ENCODE peak calls at places on chromosomes 5 and 9, in five cellular contexts. One of them, this sample, is unnamed.

GRCh38 chr5:146878471-146879172 is at the start of gene PPP2R2B:
- DNase-seq in breast epithelium: no peak
- DNase-seq in HS-27A: no peak
- DNase-seq in smooth muscle cell of the brain vasculature: no peak
- DNase-seq in stimulated activated CD4-positive, alpha-beta T cell treated with anti-CD3 and anti-CD28 coated beads, Interleukin-4, amount 100 ng/mL, for 1 hour: peak
- DNase-seq in this sample: peak

GRCh38 chr9:10045598-10045997 is 567.2 kb downstream of the PTPRD start:
- DNase-seq in breast epithelium: no peak
- DNase-seq in stimulated activated CD4-positive, alpha-beta T cell treated with anti-CD3 and anti-CD28 coated beads, Interleukin-4, amount 100 ng/mL, for 1 hour: no peak
- DNase-seq in HS-27A: no peak
- DNase-seq in smooth muscle cell of the brain vasculature: no peak
- DNase-seq in this sample: no peak

GRCh38 chr9:76785501-76785900 is 21.3 kb downstream of the PCA3 start:
- DNase-seq in HS-27A: no peak
- DNase-seq in stimulated activated CD4-positive, alpha-beta T cell treated with anti-CD3 and anti-CD28 coated beads, Interleukin-4, amount 100 ng/mL, for 1 hour: no peak
- DNase-seq in smooth muscle cell of the brain vasculature: no peak
- DNase-seq in breast epithelium: no peak
- DNase-seq in this sample: no peak

GRCh38 chr5:134911285-134912215 is 6.6 kb downstream of the PCBD2 start:
- DNase-seq in stimulated activated CD4-positive, alpha-beta T cell treated with anti-CD3 and anti-CD28 coated beads, Interleukin-4, amount 100 ng/mL, for 1 hour: no peak
- DNase-seq in smooth muscle cell of the brain vasculature: no peak
- DNase-seq in HS-27A: no peak
- DNase-seq in breast epithelium: no peak
- DNase-seq in this sample: no peak

GRCh38 chr9:19486803-19487202 is 78.0 kb downstream of the ACER2 start:
- DNase-seq in breast epithelium: no peak
- DNase-seq in smooth muscle cell of the brain vasculature: no peak
- DNase-seq in HS-27A: no peak
- DNase-seq in stimulated activated CD4-positive, alpha-beta T cell treated with anti-CD3 and anti-CD28 coated beads, Interleukin-4, amount 100 ng/mL, for 1 hour: no peak
- DNase-seq in this sample: no peak

GRCh38 chr9:83281306-83282255 is 218.6 kb upstream of the RASEF start:
- DNase-seq in smooth muscle cell of the brain vasculature: no peak
- DNase-seq in stimulated activated CD4-positive, alpha-beta T cell treated with anti-CD3 and anti-CD28 coated beads, Interleukin-4, amount 100 ng/mL, for 1 hour: no peak
- DNase-seq in breast epithelium: peak
- DNase-seq in HS-27A: no peak
- DNase-seq in this sample: no peak

GRCh38 chr5:52073993-52074689 is 690.9 kb downstream of the ISL1 start:
- DNase-seq in stimulated activated CD4-positive, alpha-beta T cell treated with anti-CD3 and anti-CD28 coated beads, Interleukin-4, amount 100 ng/mL, for 1 hour: no peak
- DNase-seq in HS-27A: no peak
- DNase-seq in breast epithelium: no peak
- DNase-seq in smooth muscle cell of the brain vasculature: no peak
- DNase-seq in this sample: no peak

GRCh38 chr5:140175367-140176027 is 509 bp downstream of the CYSTM1 start:
- DNase-seq in stimulated activated CD4-positive, alpha-beta T cell treated with anti-CD3 and anti-CD28 coated beads, Interleukin-4, amount 100 ng/mL, for 1 hour: peak
- DNase-seq in breast epithelium: peak
- DNase-seq in HS-27A: no peak
- DNase-seq in smooth muscle cell of the brain vasculature: no peak
- DNase-seq in this sample: peak

GRCh38 chr9:105696219-105696793 is 2.0 kb downstream of the TMEM38B start:
- DNase-seq in stimulated activated CD4-positive, alpha-beta T cell treated with anti-CD3 and anti-CD28 coated beads, Interleukin-4, amount 100 ng/mL, for 1 hour: no peak
- DNase-seq in HS-27A: no peak
- DNase-seq in smooth muscle cell of the brain vasculature: no peak
- DNase-seq in breast epithelium: no peak
- DNase-seq in this sample: no peak

GRCh38 chr9:120388000-120388855 is 191.7 kb downstream of the CDK5RAP2 start:
- DNase-seq in HS-27A: no peak
- DNase-seq in breast epithelium: no peak
- DNase-seq in smooth muscle cell of the brain vasculature: no peak
- DNase-seq in stimulated activated CD4-positive, alpha-beta T cell treated with anti-CD3 and anti-CD28 coated beads, Interleukin-4, amount 100 ng/mL, for 1 hour: no peak
- DNase-seq in this sample: no peak

GRCh38 chr5:54347221-54347865 is 37.0 kb upstream of the ARL15 start:
- DNase-seq in HS-27A: no peak
- DNase-seq in breast epithelium: no peak
- DNase-seq in stimulated activated CD4-positive, alpha-beta T cell treated with anti-CD3 and anti-CD28 coated beads, Interleukin-4, amount 100 ng/mL, for 1 hour: no peak
- DNase-seq in smooth muscle cell of the brain vasculature: no peak
- DNase-seq in this sample: no peak

GRCh38 chr9:17272510-17272909 is 137.7 kb downstream of the CNTLN start:
- DNase-seq in breast epithelium: no peak
- DNase-seq in smooth muscle cell of the brain vasculature: no peak
- DNase-seq in HS-27A: no peak
- DNase-seq in stimulated activated CD4-positive, alpha-beta T cell treated with anti-CD3 and anti-CD28 coated beads, Interleukin-4, amount 100 ng/mL, for 1 hour: no peak
- DNase-seq in this sample: no peak

GRCh38 chr9:105039180-105039799 is 111.3 kb upstream of the ABCA1 start:
- DNase-seq in smooth muscle cell of the brain vasculature: no peak
- DNase-seq in stimulated activated CD4-positive, alpha-beta T cell treated with anti-CD3 and anti-CD28 coated beads, Interleukin-4, amount 100 ng/mL, for 1 hour: no peak
- DNase-seq in HS-27A: no peak
- DNase-seq in breast epithelium: no peak
- DNase-seq in this sample: no peak

GRCh38 chr9:121736147-121736721 is 84.8 kb downstream of the DAB2IP start:
- DNase-seq in smooth muscle cell of the brain vasculature: no peak
- DNase-seq in stimulated activated CD4-positive, alpha-beta T cell treated with anti-CD3 and anti-CD28 coated beads, Interleukin-4, amount 100 ng/mL, for 1 hour: no peak
- DNase-seq in breast epithelium: peak
- DNase-seq in HS-27A: no peak
- DNase-seq in this sample: no peak

GRCh38 chr9:97852399-97853055 is 499 bp upstream of the FOXE1 start:
- DNase-seq in breast epithelium: no peak
- DNase-seq in HS-27A: no peak
- DNase-seq in smooth muscle cell of the brain vasculature: no peak
- DNase-seq in stimulated activated CD4-positive, alpha-beta T cell treated with anti-CD3 and anti-CD28 coated beads, Interleukin-4, amount 100 ng/mL, for 1 hour: no peak
- DNase-seq in this sample: no peak

GRCh38 chr9:135272608-135273007 is 185.1 kb downstream of the OLFM1 start:
- DNase-seq in breast epithelium: no peak
- DNase-seq in smooth muscle cell of the brain vasculature: no peak
- DNase-seq in stimulated activated CD4-positive, alpha-beta T cell treated with anti-CD3 and anti-CD28 coated beads, Interleukin-4, amount 100 ng/mL, for 1 hour: no peak
- DNase-seq in HS-27A: no peak
- DNase-seq in this sample: no peak

GRCh38 chr5:136036991-136037705 is 8.4 kb downstream of the TGFBI start:
- DNase-seq in stimulated activated CD4-positive, alpha-beta T cell treated with anti-CD3 and anti-CD28 coated beads, Interleukin-4, amount 100 ng/mL, for 1 hour: no peak
- DNase-seq in smooth muscle cell of the brain vasculature: no peak
- DNase-seq in HS-27A: no peak
- DNase-seq in breast epithelium: peak
- DNase-seq in this sample: no peak

GRCh38 chr9:22088372-22089063 is 79.4 kb upstream of the CDKN2B start:
- DNase-seq in HS-27A: no peak
- DNase-seq in stimulated activated CD4-positive, alpha-beta T cell treated with anti-CD3 and anti-CD28 coated beads, Interleukin-4, amount 100 ng/mL, for 1 hour: no peak
- DNase-seq in smooth muscle cell of the brain vasculature: no peak
- DNase-seq in breast epithelium: no peak
- DNase-seq in this sample: no peak

GRCh38 chr5:107997338-107997979 is 326.7 kb upstream of the EFNA5 start:
- DNase-seq in stimulated activated CD4-positive, alpha-beta T cell treated with anti-CD3 and anti-CD28 coated beads, Interleukin-4, amount 100 ng/mL, for 1 hour: no peak
- DNase-seq in HS-27A: no peak
- DNase-seq in smooth muscle cell of the brain vasculature: peak
- DNase-seq in breast epithelium: no peak
- DNase-seq in this sample: no peak